ENCODE peak calls at places on chromosomes 12 and 14, in eight cellular contexts. One of them, this sample, is unnamed.

GRCh38 chr14:75661499-75661814 is 411 bp downstream of the TTLL5 start:
- DNase-seq in heart left ventricle: no peak
- DNase-seq in amniotic stem cell: no peak
- DNase-seq in stimulated activated CD4-positive, alpha-beta T cell treated with anti-CD3 and anti-CD28 coated beads, Interleukin-4, amount 100 ng/mL, for 24 hours: no peak
- DNase-seq in AG08396: no peak
- DNase-seq in esophagus squamous epithelium: no peak
- DNase-seq in NCI-H1694 treated with DMSO at 0.1 percent for 48 hours: no peak
- DNase-seq in fibroblast of the aortic adventitia: no peak
- DNase-seq in this sample: no peak

GRCh38 chr12:14993537-14994266 is 20.9 kb downstream of the PDE6H start:
- DNase-seq in heart left ventricle: no peak
- DNase-seq in amniotic stem cell: no peak
- DNase-seq in stimulated activated CD4-positive, alpha-beta T cell treated with anti-CD3 and anti-CD28 coated beads, Interleukin-4, amount 100 ng/mL, for 24 hours: peak; percentile 29
- DNase-seq in AG08396: peak; percentile 67
- DNase-seq in esophagus squamous epithelium: no peak
- DNase-seq in NCI-H1694 treated with DMSO at 0.1 percent for 48 hours: no peak
- DNase-seq in fibroblast of the aortic adventitia: peak; percentile 68
- DNase-seq in this sample: no peak

GRCh38 chr12:31466768-31467167 is 124.2 kb downstream of the DENND5B start:
- DNase-seq in heart left ventricle: no peak
- DNase-seq in amniotic stem cell: no peak
- DNase-seq in stimulated activated CD4-positive, alpha-beta T cell treated with anti-CD3 and anti-CD28 coated beads, Interleukin-4, amount 100 ng/mL, for 24 hours: no peak
- DNase-seq in AG08396: no peak
- DNase-seq in esophagus squamous epithelium: no peak
- DNase-seq in NCI-H1694 treated with DMSO at 0.1 percent for 48 hours: no peak
- DNase-seq in fibroblast of the aortic adventitia: no peak
- DNase-seq in this sample: no peak

GRCh38 chr12:16828891-16829290 is 222.9 kb upstream of the LMO3 start:
- DNase-seq in heart left ventricle: no peak
- DNase-seq in amniotic stem cell: no peak
- DNase-seq in stimulated activated CD4-positive, alpha-beta T cell treated with anti-CD3 and anti-CD28 coated beads, Interleukin-4, amount 100 ng/mL, for 24 hours: no peak
- DNase-seq in AG08396: no peak
- DNase-seq in esophagus squamous epithelium: no peak
- DNase-seq in NCI-H1694 treated with DMSO at 0.1 percent for 48 hours: no peak
- DNase-seq in fibroblast of the aortic adventitia: no peak
- DNase-seq in this sample: no peak

GRCh38 chr12:102478416-102479098 is 1.8 kb downstream of the IGF1 start:
- DNase-seq in heart left ventricle: no peak
- DNase-seq in amniotic stem cell: no peak
- DNase-seq in stimulated activated CD4-positive, alpha-beta T cell treated with anti-CD3 and anti-CD28 coated beads, Interleukin-4, amount 100 ng/mL, for 24 hours: no peak
- DNase-seq in AG08396: no peak
- DNase-seq in esophagus squamous epithelium: no peak
- DNase-seq in NCI-H1694 treated with DMSO at 0.1 percent for 48 hours: no peak
- DNase-seq in fibroblast of the aortic adventitia: no peak
- DNase-seq in this sample: peak; percentile 79

GRCh38 chr12:130526813-130527212 is 189.1 kb downstream of the PIWIL1 start:
- DNase-seq in heart left ventricle: no peak
- DNase-seq in amniotic stem cell: no peak
- DNase-seq in stimulated activated CD4-positive, alpha-beta T cell treated with anti-CD3 and anti-CD28 coated beads, Interleukin-4, amount 100 ng/mL, for 24 hours: no peak
- DNase-seq in AG08396: peak; percentile 12
- DNase-seq in esophagus squamous epithelium: no peak
- DNase-seq in NCI-H1694 treated with DMSO at 0.1 percent for 48 hours: no peak
- DNase-seq in fibroblast of the aortic adventitia: no peak
- DNase-seq in this sample: no peak

GRCh38 chr12:119016715-119017114 is 35.4 kb downstream of the SRRM4 start:
- DNase-seq in heart left ventricle: no peak
- DNase-seq in amniotic stem cell: no peak
- DNase-seq in stimulated activated CD4-positive, alpha-beta T cell treated with anti-CD3 and anti-CD28 coated beads, Interleukin-4, amount 100 ng/mL, for 24 hours: no peak
- DNase-seq in AG08396: no peak
- DNase-seq in esophagus squamous epithelium: no peak
- DNase-seq in NCI-H1694 treated with DMSO at 0.1 percent for 48 hours: no peak
- DNase-seq in fibroblast of the aortic adventitia: no peak
- DNase-seq in this sample: no peak

GRCh38 chr12:93022603-93023340 is 93.7 kb upstream of the EEA1 start:
- DNase-seq in heart left ventricle: no peak
- DNase-seq in amniotic stem cell: no peak
- DNase-seq in stimulated activated CD4-positive, alpha-beta T cell treated with anti-CD3 and anti-CD28 coated beads, Interleukin-4, amount 100 ng/mL, for 24 hours: no peak
- DNase-seq in AG08396: no peak
- DNase-seq in esophagus squamous epithelium: no peak
- DNase-seq in NCI-H1694 treated with DMSO at 0.1 percent for 48 hours: no peak
- DNase-seq in fibroblast of the aortic adventitia: peak; percentile 19
- DNase-seq in this sample: no peak

GRCh38 chr12:93601591-93601990 is 29.1 kb downstream of the SOCS2 start:
- DNase-seq in heart left ventricle: no peak
- DNase-seq in amniotic stem cell: no peak
- DNase-seq in stimulated activated CD4-positive, alpha-beta T cell treated with anti-CD3 and anti-CD28 coated beads, Interleukin-4, amount 100 ng/mL, for 24 hours: no peak
- DNase-seq in AG08396: no peak
- DNase-seq in esophagus squamous epithelium: no peak
- DNase-seq in NCI-H1694 treated with DMSO at 0.1 percent for 48 hours: no peak
- DNase-seq in fibroblast of the aortic adventitia: no peak
- DNase-seq in this sample: no peak

GRCh38 chr14:77502109-77502782 is 3.6 kb upstream of the ISM2 start:
- DNase-seq in heart left ventricle: no peak
- DNase-seq in amniotic stem cell: no peak
- DNase-seq in stimulated activated CD4-positive, alpha-beta T cell treated with anti-CD3 and anti-CD28 coated beads, Interleukin-4, amount 100 ng/mL, for 24 hours: no peak
- DNase-seq in AG08396: no peak
- DNase-seq in esophagus squamous epithelium: no peak
- DNase-seq in NCI-H1694 treated with DMSO at 0.1 percent for 48 hours: no peak
- DNase-seq in fibroblast of the aortic adventitia: no peak
- DNase-seq in this sample: no peak

GRCh38 chr12:101909646-101910045 is 32.3 kb downstream of the DRAM1 start:
- DNase-seq in heart left ventricle: no peak
- DNase-seq in amniotic stem cell: no peak
- DNase-seq in stimulated activated CD4-positive, alpha-beta T cell treated with anti-CD3 and anti-CD28 coated beads, Interleukin-4, amount 100 ng/mL, for 24 hours: no peak
- DNase-seq in AG08396: no peak
- DNase-seq in esophagus squamous epithelium: no peak
- DNase-seq in NCI-H1694 treated with DMSO at 0.1 percent for 48 hours: no peak
- DNase-seq in fibroblast of the aortic adventitia: no peak
- DNase-seq in this sample: no peak